ENCODE peak calls at places on chromosomes 3 and 15, in seven cellular contexts. B is iris pigment epithelial cell, S is C1 segment of cervical spinal cord, N is left kidney, W is ACHN, C is GM12864, K is nephron progenitor cell. E is an unnamed sample.

GRCh38 chr15:71802770-71803169 is 7.6 kb upstream of the NR2E3 start:
- DNase-seq in B (no peak), S (no peak), N (no peak), W (no peak), C (no peak), K (no peak), E (no peak)

GRCh38 chr3:174233511-174233910 is 625.6 kb upstream of the NAALADL2 start:
- DNase-seq in B (no peak), S (no peak), N (no peak), W (no peak), C (no peak), K (no peak), E (no peak)

GRCh38 chr3:86793786-86794185 is 197.2 kb downstream of the VGLL3 start:
- DNase-seq in B (peak; percentile 96), S (no peak), N (peak; percentile 9), W (peak; percentile 82), C (no peak), K (no peak), E (peak; percentile 97)

GRCh38 chr3:65751123-65751700 is 287.5 kb downstream of the MAGI1 start:
- DNase-seq in B (peak; percentile 36), S (peak; percentile 59), N (peak; percentile 79), W (peak; percentile 39), C (no peak), K (peak; percentile 68), E (peak; percentile 34)

GRCh38 chr3:87287025-87287424 is 10.6 kb upstream of the POU1F1 start:
- DNase-seq in B (peak; percentile 8), S (no peak), N (no peak), W (no peak), C (no peak), K (no peak), E (peak; percentile 53)

GRCh38 chr3:86996261-86996955 is 5.5 kb upstream of the VGLL3 start:
- DNase-seq in B (peak; percentile 93), S (no peak), N (no peak), W (no peak), C (no peak), K (no peak), E (peak; percentile 25)

GRCh38 chr3:2099028-2099671 is 484 bp downstream of the CNTN4 start:
- DNase-seq in B (no peak), S (no peak), N (peak; percentile 89), W (no peak), C (no peak), K (peak; percentile 56), E (no peak)

GRCh38 chr3:158312560-158313141 is 202.8 kb downstream of the RSRC1 start:
- DNase-seq in B (peak; percentile 17), S (no peak), N (no peak), W (no peak), C (no peak), K (no peak), E (peak; percentile 7)

GRCh38 chr3:187044206-187044605 is 95.1 kb downstream of the RPL39L start:
- DNase-seq in B (no peak), S (no peak), N (no peak), W (no peak), C (no peak), K (no peak), E (no peak)

GRCh38 chr15:34109775-34110663 is 8.1 kb downstream of the PGBD4 start:
- DNase-seq in B (peak; percentile 52), S (no peak), N (peak; percentile 60), W (peak; percentile 58), C (no peak), K (no peak), E (peak; percentile 60)

E was measured in IMR-90.